ENCODE peak calls at places on chromosome X, in four cellular contexts. One of them, this sample, is unnamed.

GRCh38 chrX:102651242-102651967 is at the start of gene GPRASP1:
- DNase-seq in NCI-H774: peak; percentile 10
- DNase-seq in Calu3: no peak
- DNase-seq in smooth muscle cell of the brain vasculature: no peak
- DNase-seq in this sample: peak; percentile 3

GRCh38 chrX:153924149-153924861 is 1.8 kb downstream of the ARHGAP4 start:
- DNase-seq in NCI-H774: no peak
- DNase-seq in smooth muscle cell of the brain vasculature: no peak
- DNase-seq in Calu3: no peak
- DNase-seq in this sample: peak; percentile 37

GRCh38 chrX:37755073-37755472 is 24.8 kb upstream of the CYBB start:
- DNase-seq in smooth muscle cell of the brain vasculature: no peak
- DNase-seq in NCI-H774: no peak
- DNase-seq in Calu3: no peak
- DNase-seq in this sample: peak; percentile 29

GRCh38 chrX:42085836-42086235 is 162.5 kb upstream of the CASK start:
- DNase-seq in smooth muscle cell of the brain vasculature: no peak
- DNase-seq in NCI-H774: no peak
- DNase-seq in Calu3: peak; percentile 53
- DNase-seq in this sample: peak; percentile 71

GRCh38 chrX:119503484-119503861 is 35.2 kb downstream of the SLC25A5 start:
- DNase-seq in NCI-H774: no peak
- DNase-seq in smooth muscle cell of the brain vasculature: peak; percentile 61
- DNase-seq in Calu3: peak; percentile 80
- DNase-seq in this sample: peak; percentile 72

GRCh38 chrX:136303041-136303440 is 2.3 kb downstream of the ADGRG4 start:
- DNase-seq in smooth muscle cell of the brain vasculature: no peak
- DNase-seq in Calu3: no peak
- DNase-seq in NCI-H774: no peak
- DNase-seq in this sample: no peak

GRCh38 chrX:130523460-130524394 is 121.9 kb downstream of the RBMX2 start:
- DNase-seq in NCI-H774: peak; percentile 43
- DNase-seq in smooth muscle cell of the brain vasculature: no peak
- DNase-seq in Calu3: peak; percentile 47
- DNase-seq in this sample: no peak

GRCh38 chrX:43750248-43750676 is 94.2 kb downstream of the MAOA start:
- DNase-seq in Calu3: peak; percentile 40
- DNase-seq in smooth muscle cell of the brain vasculature: peak; percentile 21
- DNase-seq in NCI-H774: peak; percentile 9
- DNase-seq in this sample: peak; percentile 84

GRCh38 chrX:24241822-24242648 is 71.8 kb downstream of the SUPT20HL2 start:
- DNase-seq in smooth muscle cell of the brain vasculature: no peak
- DNase-seq in NCI-H774: peak; percentile 6
- DNase-seq in Calu3: peak; percentile 13
- DNase-seq in this sample: peak; percentile 17